ENCODE peak calls at places on chromosomes 12 and 14, in eight cellular contexts. One of them, this sample, is unnamed.

GRCh38 chr12:93127582-93128331 is 198.7 kb upstream of the EEA1 start:
- DNase-seq in adrenal gland: peak
- DNase-seq in foreskin keratinocyte: peak
- DNase-seq in left ventricle myocardium inferior: peak
- DNase-seq in iPS DF 6.9: no peak
- DNase-seq in prostate gland: peak
- DNase-seq in heart right ventricle: peak
- DNase-seq in psoas muscle: peak
- DNase-seq in this sample: peak

GRCh38 chr14:67513631-67514108 is 19.4 kb upstream of the PLEKHH1 start:
- DNase-seq in prostate gland: no peak
- DNase-seq in left ventricle myocardium inferior: no peak
- DNase-seq in heart right ventricle: no peak
- DNase-seq in foreskin keratinocyte: no peak
- DNase-seq in iPS DF 6.9: no peak
- DNase-seq in psoas muscle: no peak
- DNase-seq in adrenal gland: peak
- DNase-seq in this sample: no peak

GRCh38 chr12:49946086-49946485 is 4.5 kb upstream of the AQP2 start:
- DNase-seq in foreskin keratinocyte: no peak
- DNase-seq in iPS DF 6.9: no peak
- DNase-seq in psoas muscle: no peak
- DNase-seq in adrenal gland: no peak
- DNase-seq in prostate gland: no peak
- DNase-seq in heart right ventricle: no peak
- DNase-seq in left ventricle myocardium inferior: no peak
- DNase-seq in this sample: peak

GRCh38 chr12:119153477-119154434 is 25.0 kb upstream of the HSPB8 start:
- DNase-seq in left ventricle myocardium inferior: peak
- DNase-seq in adrenal gland: peak
- DNase-seq in prostate gland: no peak
- DNase-seq in psoas muscle: peak
- DNase-seq in iPS DF 6.9: peak
- DNase-seq in foreskin keratinocyte: no peak
- DNase-seq in heart right ventricle: peak
- DNase-seq in this sample: peak

GRCh38 chr12:124939428-124940142 is 25.1 kb upstream of the UBC start:
- DNase-seq in adrenal gland: peak
- DNase-seq in psoas muscle: peak
- DNase-seq in prostate gland: peak
- DNase-seq in left ventricle myocardium inferior: peak
- DNase-seq in iPS DF 6.9: peak
- DNase-seq in foreskin keratinocyte: peak
- DNase-seq in heart right ventricle: peak
- DNase-seq in this sample: peak

GRCh38 chr14:103260629-103261124 is 73.4 kb upstream of the EIF5 start:
- DNase-seq in heart right ventricle: peak
- DNase-seq in iPS DF 6.9: no peak
- DNase-seq in adrenal gland: peak
- DNase-seq in prostate gland: peak
- DNase-seq in foreskin keratinocyte: peak
- DNase-seq in left ventricle myocardium inferior: peak
- DNase-seq in psoas muscle: peak
- DNase-seq in this sample: no peak

GRCh38 chr12:45725631-45726593 is 3.6 kb upstream of the ARID2 start:
- DNase-seq in prostate gland: no peak
- DNase-seq in foreskin keratinocyte: peak
- DNase-seq in left ventricle myocardium inferior: no peak
- DNase-seq in iPS DF 6.9: no peak
- DNase-seq in adrenal gland: peak
- DNase-seq in heart right ventricle: no peak
- DNase-seq in psoas muscle: no peak
- DNase-seq in this sample: peak

GRCh38 chr12:83015390-83016225 is 328.9 kb downstream of the TMTC2 start:
- DNase-seq in heart right ventricle: no peak
- DNase-seq in iPS DF 6.9: no peak
- DNase-seq in adrenal gland: peak
- DNase-seq in prostate gland: no peak
- DNase-seq in psoas muscle: no peak
- DNase-seq in left ventricle myocardium inferior: no peak
- DNase-seq in foreskin keratinocyte: no peak
- DNase-seq in this sample: no peak

GRCh38 chr12:42705863-42706262 is 116.3 kb upstream of the PRICKLE1 start:
- DNase-seq in prostate gland: no peak
- DNase-seq in adrenal gland: peak
- DNase-seq in left ventricle myocardium inferior: peak
- DNase-seq in foreskin keratinocyte: peak
- DNase-seq in iPS DF 6.9: no peak
- DNase-seq in psoas muscle: peak
- DNase-seq in heart right ventricle: peak
- DNase-seq in this sample: no peak

GRCh38 chr12:7787574-7788315 is 1.5 kb upstream of the NANOG start:
- DNase-seq in iPS DF 6.9: peak
- DNase-seq in heart right ventricle: no peak
- DNase-seq in psoas muscle: no peak
- DNase-seq in prostate gland: no peak
- DNase-seq in left ventricle myocardium inferior: no peak
- DNase-seq in adrenal gland: peak
- DNase-seq in foreskin keratinocyte: no peak
- DNase-seq in this sample: peak

GRCh38 chr12:25725874-25726273 is 172.8 kb upstream of the LMNTD1 start:
- DNase-seq in adrenal gland: no peak
- DNase-seq in left ventricle myocardium inferior: no peak
- DNase-seq in foreskin keratinocyte: no peak
- DNase-seq in prostate gland: no peak
- DNase-seq in iPS DF 6.9: no peak
- DNase-seq in psoas muscle: no peak
- DNase-seq in heart right ventricle: no peak
- DNase-seq in this sample: no peak

GRCh38 chr12:116497051-116497529 is 62.1 kb upstream of the MAP1LC3B2 start:
- DNase-seq in prostate gland: peak
- DNase-seq in psoas muscle: peak
- DNase-seq in left ventricle myocardium inferior: no peak
- DNase-seq in adrenal gland: no peak
- DNase-seq in heart right ventricle: no peak
- DNase-seq in iPS DF 6.9: no peak
- DNase-seq in foreskin keratinocyte: peak
- DNase-seq in this sample: no peak

GRCh38 chr12:64006211-64006610 is 161.7 kb downstream of the SRGAP1 start:
- DNase-seq in left ventricle myocardium inferior: no peak
- DNase-seq in psoas muscle: no peak
- DNase-seq in adrenal gland: no peak
- DNase-seq in iPS DF 6.9: no peak
- DNase-seq in heart right ventricle: no peak
- DNase-seq in foreskin keratinocyte: no peak
- DNase-seq in prostate gland: no peak
- DNase-seq in this sample: no peak

GRCh38 chr12:32444895-32445294 is 45.5 kb downstream of the FGD4 start:
- DNase-seq in iPS DF 6.9: no peak
- DNase-seq in adrenal gland: no peak
- DNase-seq in heart right ventricle: no peak
- DNase-seq in prostate gland: no peak
- DNase-seq in left ventricle myocardium inferior: no peak
- DNase-seq in foreskin keratinocyte: peak
- DNase-seq in psoas muscle: no peak
- DNase-seq in this sample: no peak

GRCh38 chr12:52434096-52434733 is at the start of gene KRT75:
- DNase-seq in psoas muscle: no peak
- DNase-seq in heart right ventricle: no peak
- DNase-seq in iPS DF 6.9: no peak
- DNase-seq in adrenal gland: no peak
- DNase-seq in left ventricle myocardium inferior: no peak
- DNase-seq in foreskin keratinocyte: peak
- DNase-seq in prostate gland: no peak
- DNase-seq in this sample: no peak

GRCh38 chr12:52434760-52435530 is 774 bp upstream of the KRT75 start:
- DNase-seq in adrenal gland: no peak
- DNase-seq in left ventricle myocardium inferior: no peak
- DNase-seq in prostate gland: no peak
- DNase-seq in heart right ventricle: no peak
- DNase-seq in iPS DF 6.9: no peak
- DNase-seq in foreskin keratinocyte: peak
- DNase-seq in psoas muscle: no peak
- DNase-seq in this sample: no peak

GRCh38 chr12:52436000-52436827 is 2.0 kb upstream of the KRT75 start:
- DNase-seq in foreskin keratinocyte: peak
- DNase-seq in heart right ventricle: no peak
- DNase-seq in left ventricle myocardium inferior: no peak
- DNase-seq in psoas muscle: no peak
- DNase-seq in prostate gland: peak
- DNase-seq in adrenal gland: no peak
- DNase-seq in iPS DF 6.9: no peak
- DNase-seq in this sample: no peak

GRCh38 chr12:52436828-52437474 is 2.8 kb upstream of the KRT75 start:
- DNase-seq in prostate gland: no peak
- DNase-seq in iPS DF 6.9: no peak
- DNase-seq in psoas muscle: no peak
- DNase-seq in foreskin keratinocyte: no peak
- DNase-seq in left ventricle myocardium inferior: no peak
- DNase-seq in heart right ventricle: no peak
- DNase-seq in adrenal gland: no peak
- DNase-seq in this sample: no peak

DNA sequence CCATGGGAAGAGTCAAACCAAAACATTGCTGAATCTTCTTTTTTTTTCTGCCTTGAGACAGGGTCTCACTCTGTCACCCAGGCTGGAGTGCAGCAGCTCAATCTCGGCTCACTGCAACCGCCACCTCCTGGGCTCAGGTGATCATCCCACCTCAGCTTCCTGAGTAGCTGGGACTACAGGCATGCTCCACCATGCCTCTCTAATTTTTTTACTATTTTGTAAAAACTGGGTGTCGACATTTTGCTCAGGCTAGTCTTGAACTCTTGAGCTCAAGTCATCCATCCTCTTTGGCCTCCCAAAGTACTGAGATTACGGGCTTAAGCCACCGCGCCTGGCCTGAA is 1.5 kb upstream of the KRT75 start:
- DNase-seq in psoas muscle: no peak
- DNase-seq in iPS DF 6.9: no peak
- DNase-seq in prostate gland: no peak
- DNase-seq in heart right ventricle: no peak
- DNase-seq in foreskin keratinocyte: no peak
- DNase-seq in left ventricle myocardium inferior: no peak
- DNase-seq in adrenal gland: no peak
- DNase-seq in this sample: no peak
- H3K27ac ChIP-seq in psoas muscle: no peak
- H3K27ac ChIP-seq in iPS DF 6.9: no peak
- H3K27ac ChIP-seq in prostate gland: no peak
- H3K27ac ChIP-seq in heart right ventricle: no peak
- H3K27ac ChIP-seq in foreskin keratinocyte: peak
- H3K27ac ChIP-seq in left ventricle myocardium inferior: no peak
- H3K27ac ChIP-seq in adrenal gland: no peak
- H3K27ac ChIP-seq in this sample: no peak

DNA sequence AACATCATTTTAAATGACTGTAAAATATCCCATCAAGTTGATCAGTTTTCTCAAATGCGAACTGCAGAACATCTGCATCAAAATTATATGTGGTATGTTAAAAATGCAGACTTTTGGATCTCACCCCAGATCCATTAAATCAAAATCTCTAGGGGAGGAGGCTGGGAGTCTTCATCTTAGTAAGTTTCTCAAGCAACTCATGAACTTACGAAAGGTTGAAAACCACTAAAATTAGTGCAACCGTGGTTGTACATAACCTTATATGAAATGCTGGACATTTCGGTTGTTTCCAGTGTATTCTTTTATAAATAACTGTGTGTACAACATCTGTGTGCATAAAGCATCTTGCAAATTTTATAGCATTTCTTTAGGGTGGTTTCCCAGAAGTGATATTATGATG is 39.2 kb downstream of the ZFP36L1 start:
- DNase-seq in prostate gland: no peak
- DNase-seq in iPS DF 6.9: no peak
- DNase-seq in psoas muscle: no peak
- DNase-seq in heart right ventricle: no peak
- DNase-seq in foreskin keratinocyte: no peak
- DNase-seq in adrenal gland: no peak
- DNase-seq in left ventricle myocardium inferior: no peak
- DNase-seq in this sample: no peak
- H3K27ac ChIP-seq in prostate gland: no peak
- H3K27ac ChIP-seq in iPS DF 6.9: no peak
- H3K27ac ChIP-seq in psoas muscle: no peak
- H3K27ac ChIP-seq in heart right ventricle: no peak
- H3K27ac ChIP-seq in foreskin keratinocyte: no peak
- H3K27ac ChIP-seq in adrenal gland: no peak
- H3K27ac ChIP-seq in left ventricle myocardium inferior: no peak
- H3K27ac ChIP-seq in this sample: no peak

DNA sequence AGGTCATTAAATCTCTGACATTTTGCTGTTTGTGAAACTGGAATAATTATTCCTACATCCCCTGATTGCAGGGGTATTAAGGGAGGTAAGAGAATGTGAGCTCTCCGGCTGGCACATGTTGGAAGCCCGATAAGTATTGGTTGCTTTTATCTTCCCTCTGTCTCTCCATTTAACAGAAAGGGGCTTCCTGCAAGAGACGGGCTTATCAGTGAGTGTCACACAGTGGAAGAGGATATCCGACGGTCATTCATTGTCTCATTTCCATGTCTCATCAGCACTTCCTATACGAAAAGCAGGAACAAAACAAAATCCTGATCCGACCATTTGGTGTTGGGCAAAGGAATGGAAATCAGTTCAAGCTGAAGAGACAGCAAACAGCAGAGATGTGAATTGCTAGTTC is 10.7 kb downstream of the DYRK4 start:
- DNase-seq in adrenal gland: no peak
- DNase-seq in prostate gland: no peak
- DNase-seq in iPS DF 6.9: no peak
- DNase-seq in foreskin keratinocyte: no peak
- DNase-seq in psoas muscle: no peak
- DNase-seq in left ventricle myocardium inferior: no peak
- DNase-seq in heart right ventricle: no peak
- DNase-seq in this sample: no peak
- H3K27ac ChIP-seq in adrenal gland: no peak
- H3K27ac ChIP-seq in prostate gland: no peak
- H3K27ac ChIP-seq in iPS DF 6.9: no peak
- H3K27ac ChIP-seq in foreskin keratinocyte: no peak
- H3K27ac ChIP-seq in psoas muscle: no peak
- H3K27ac ChIP-seq in left ventricle myocardium inferior: no peak
- H3K27ac ChIP-seq in heart right ventricle: no peak
- H3K27ac ChIP-seq in this sample: no peak

GRCh38 chr12:57488397-57489156 is 709 bp downstream of the MARS1 start:
- DNase-seq in iPS DF 6.9: no peak
- DNase-seq in adrenal gland: no peak
- DNase-seq in foreskin keratinocyte: no peak
- DNase-seq in heart right ventricle: no peak
- DNase-seq in left ventricle myocardium inferior: no peak
- DNase-seq in psoas muscle: no peak
- DNase-seq in prostate gland: no peak
- DNase-seq in this sample: peak

GRCh38 chr12:57489157-57489641 is 1.3 kb downstream of the MARS1 start:
- DNase-seq in psoas muscle: no peak
- DNase-seq in prostate gland: no peak
- DNase-seq in adrenal gland: no peak
- DNase-seq in iPS DF 6.9: no peak
- DNase-seq in heart right ventricle: no peak
- DNase-seq in foreskin keratinocyte: no peak
- DNase-seq in left ventricle myocardium inferior: no peak
- DNase-seq in this sample: no peak

GRCh38 chr12:57485695-57486094 is 2.2 kb upstream of the MARS1 start:
- DNase-seq in psoas muscle: no peak
- DNase-seq in prostate gland: no peak
- DNase-seq in iPS DF 6.9: no peak
- DNase-seq in adrenal gland: no peak
- DNase-seq in heart right ventricle: no peak
- DNase-seq in left ventricle myocardium inferior: no peak
- DNase-seq in foreskin keratinocyte: no peak
- DNase-seq in this sample: no peak

GRCh38 chr12:57487597-57488396 is at the start of gene MARS1:
- DNase-seq in left ventricle myocardium inferior: peak
- DNase-seq in iPS DF 6.9: peak
- DNase-seq in adrenal gland: peak
- DNase-seq in prostate gland: peak
- DNase-seq in heart right ventricle: peak
- DNase-seq in foreskin keratinocyte: peak
- DNase-seq in psoas muscle: peak
- DNase-seq in this sample: peak

GRCh38 chr12:57487055-57487596 is 742 bp upstream of the MARS1 start:
- DNase-seq in iPS DF 6.9: no peak
- DNase-seq in left ventricle myocardium inferior: no peak
- DNase-seq in heart right ventricle: no peak
- DNase-seq in psoas muscle: no peak
- DNase-seq in adrenal gland: no peak
- DNase-seq in prostate gland: no peak
- DNase-seq in foreskin keratinocyte: no peak
- DNase-seq in this sample: peak
- H3K27ac ChIP-seq in iPS DF 6.9: no peak
- H3K27ac ChIP-seq in left ventricle myocardium inferior: peak
- H3K27ac ChIP-seq in heart right ventricle: peak
- H3K27ac ChIP-seq in psoas muscle: peak
- H3K27ac ChIP-seq in adrenal gland: no peak
- H3K27ac ChIP-seq in prostate gland: no peak
- H3K27ac ChIP-seq in foreskin keratinocyte: no peak
- H3K27ac ChIP-seq in this sample: no peak

This sample was measured in GM23338.